ENCODE peak calls at places on chromosome 1, in six cellular contexts. Z, J, E, U, A and B are unnamed samples.
A peak's percentile ranks its signal among the peaks of the same experiment; 100 is the strongest.

GRCh38 chr1:62589321-62589720 is 8.0 kb upstream of the ANGPTL3 start:
- DNase-seq in E (peak; percentile 78), J (no peak), A (no peak), Z (no peak), U (no peak), B (no peak)

GRCh38 chr1:211648980-211649934 is 26.2 kb downstream of the NEK2 start:
- DNase-seq in U (no peak), Z (no peak), J (peak; percentile 63), E (peak; percentile 35), A (peak; percentile 31), B (no peak)

GRCh38 chr1:15820478-15820877 is 13.0 kb upstream of the UQCRHL start:
- DNase-seq in E (peak; percentile 44), U (no peak), Z (no peak), A (no peak), J (no peak), B (peak; percentile 96)

GRCh38 chr1:44405804-44406743 is 1.0 kb downstream of the RNF220 start:
- DNase-seq in Z (peak; percentile 54), J (peak; percentile 77), U (no peak), E (no peak), A (peak; percentile 32), B (no peak)

GRCh38 chr1:108130812-108131211 is 69.3 kb downstream of the SLC25A24 start:
- DNase-seq in A (no peak), U (no peak), Z (no peak), J (no peak), E (no peak), B (no peak)

GRCh38 chr1:183089025-183089639 is 65.9 kb downstream of the LAMC1 start:
- DNase-seq in Z (no peak), E (no peak), U (no peak), A (no peak), J (no peak), B (no peak)

GRCh38 chr1:117843791-117844190 is 85.6 kb downstream of the GDAP2 start:
- DNase-seq in J (no peak), E (peak; percentile 41), Z (no peak), U (no peak), A (no peak), B (no peak)

GRCh38 chr1:156943756-156944155 is 23.3 kb downstream of the LRRC71 start:
- DNase-seq in U (no peak), Z (no peak), A (no peak), E (no peak), J (no peak), B (no peak)

GRCh38 chr1:54011316-54012007 is 6.5 kb downstream of the LDLRAD1 start:
- DNase-seq in A (no peak), Z (no peak), J (peak; percentile 27), E (no peak), U (no peak), B (no peak)

GRCh38 chr1:200530551-200531261 is 89.8 kb downstream of the KIF14 start:
- DNase-seq in E (no peak), A (no peak), Z (no peak), U (no peak), J (no peak), B (no peak)

GRCh38 chr1:27959792-27960603 is at the start of gene XKR8:
- DNase-seq in U (peak; percentile 83), A (peak; percentile 80), Z (peak; percentile 90), J (peak; percentile 92), E (peak; percentile 57), B (peak; percentile 80)

GRCh38 chr1:89041055-89041707 is 18.5 kb upstream of the GBP3 start:
- DNase-seq in U (no peak), Z (no peak), E (peak; percentile 88), J (no peak), A (peak; percentile 42), B (no peak)

GRCh38 chr1:236137285-236137852 is 5.0 kb upstream of the GPR137B start:
- DNase-seq in Z (no peak), U (no peak), A (no peak), E (no peak), J (no peak), B (no peak)

GRCh38 chr1:184801503-184801902 is 46.8 kb upstream of the EDEM3 start:
- DNase-seq in E (peak; percentile 83), U (no peak), A (peak; percentile 11), J (no peak), Z (no peak), B (no peak)

GRCh38 chr1:245156736-245157505 is 2.1 kb downstream of the KIF26B start:
- DNase-seq in Z (peak; percentile 52), A (peak; percentile 34), U (no peak), E (peak; percentile 12), J (peak; percentile 58), B (peak; percentile 60)

GRCh38 chr1:57423135-57424131 is at the start of gene DAB1:
- DNase-seq in E (peak; percentile 11), J (peak; percentile 70), A (peak; percentile 24), Z (peak; percentile 52), U (peak; percentile 54), B (no peak)

GRCh38 chr1:111140680-111140967 is 601 bp downstream of the CEPT1 start:
- DNase-seq in J (no peak), U (no peak), A (peak; percentile 72), Z (peak; percentile 64), E (peak; percentile 36), B (peak; percentile 72)

GRCh38 chr1:49298304-49298703 is 521.6 kb upstream of the BEND5 start:
- DNase-seq in J (no peak), U (no peak), E (no peak), A (no peak), Z (peak; percentile 34), B (no peak)

GRCh38 chr1:243903904-243904303 is 53.9 kb upstream of the AKT3 start:
- DNase-seq in E (peak; percentile 44), A (peak; percentile 30), Z (no peak), U (no peak), J (peak; percentile 36), B (peak; percentile 43)

GRCh38 chr1:5506634-5507033 is 485.6 kb downstream of the NPHP4 start:
- DNase-seq in J (no peak), U (no peak), Z (no peak), A (no peak), E (no peak), B (no peak)

GRCh38 chr1:3943806-3944620 is 43.9 kb upstream of the C1orf174 start:
- DNase-seq in Z (no peak), E (no peak), U (no peak), A (no peak), J (no peak), B (no peak)

GRCh38 chr1:245459621-245460020 is 304.8 kb downstream of the KIF26B start:
- DNase-seq in U (no peak), J (no peak), E (no peak), A (no peak), Z (no peak), B (no peak)

GRCh38 chr1:182806015-182806678 is 16.6 kb downstream of the NPL start:
- DNase-seq in U (no peak), E (no peak), A (no peak), J (peak; percentile 71), Z (peak; percentile 94), B (no peak)

GRCh38 chr1:180773210-180773865 is 139.4 kb upstream of the KIAA1614 start:
- DNase-seq in J (no peak), Z (no peak), A (peak; percentile 36), E (peak; percentile 74), U (no peak), B (peak; percentile 13)

GRCh38 chr1:30748699-30749401 is 8.7 kb downstream of the LAPTM5 start:
- DNase-seq in A (peak; percentile 12), J (no peak), E (no peak), Z (no peak), U (no peak), B (no peak)
- H4K8ac ChIP-seq in A (peak overlapping the region; percentile 1), J (no peak overlapping the region), E (no peak overlapping the region), Z (no peak overlapping the region), U (no peak overlapping the region), B (peak overlapping the region; percentile 14)

GRCh38 chr1:26034504-26035202 is 11.3 kb downstream of the SLC30A2 start:
- DNase-seq in A (no peak), E (no peak), Z (no peak), J (no peak), U (peak; percentile 17), B (peak; percentile 43)
- H2AFZ ChIP-seq in A (peak overlapping the region; percentile 91), E (peak overlapping the region; percentile 98), Z (no peak overlapping the region), J (peak overlapping the region; percentile 47), U (peak overlapping the region; percentile 94), B (peak overlapping the region; percentile 90)

GRCh38 chr1:94795321-94795899 is 24.7 kb upstream of the SLC44A3 start:
- DNase-seq in J (no peak), E (no peak), A (no peak), U (no peak), Z (no peak), B (no peak)

GRCh38 chr1:94790246-94790645 is 29.9 kb upstream of the SLC44A3 start:
- DNase-seq in E (peak; percentile 41), J (no peak), Z (no peak), A (peak; percentile 46), U (no peak), B (no peak)

GRCh38 chr1:94790670-94791069 is 29.5 kb upstream of the SLC44A3 start:
- DNase-seq in U (no peak), Z (no peak), E (no peak), J (no peak), A (no peak), B (no peak)

GRCh38 chr1:94792876-94793605 is 27.1 kb upstream of the SLC44A3 start:
- DNase-seq in J (no peak), U (no peak), E (peak; percentile 79), Z (no peak), A (peak; percentile 91), B (no peak)

GRCh38 chr1:94792473-94792875 is 27.7 kb upstream of the SLC44A3 start:
- DNase-seq in E (peak; percentile 67), A (peak; percentile 75), J (no peak), U (no peak), Z (no peak), B (peak; percentile 20)
- H4K8ac ChIP-seq in E (peak overlapping the region; percentile 35), A (no peak overlapping the region), J (no peak overlapping the region), U (no peak overlapping the region), Z (no peak overlapping the region), B (no peak overlapping the region)

GRCh38 chr1:229379901-229380300 is 37.1 kb upstream of the CCSAP start:
- DNase-seq in Z (no peak), J (no peak), A (no peak), U (no peak), E (no peak), B (no peak)

GRCh38 chr1:229381234-229381633 is 38.4 kb upstream of the CCSAP start:
- DNase-seq in Z (peak; percentile 65), E (no peak), J (peak; percentile 65), A (no peak), U (no peak), B (no peak)

GRCh38 chr1:229378586-229379442 is 36.0 kb upstream of the CCSAP start:
- DNase-seq in J (no peak), A (no peak), Z (no peak), E (no peak), U (no peak), B (no peak)

GRCh38 chr1:229383188-229383587 is 40.3 kb upstream of the CCSAP start:
- DNase-seq in Z (no peak), E (no peak), J (no peak), U (no peak), A (no peak), B (no peak)

DNA sequence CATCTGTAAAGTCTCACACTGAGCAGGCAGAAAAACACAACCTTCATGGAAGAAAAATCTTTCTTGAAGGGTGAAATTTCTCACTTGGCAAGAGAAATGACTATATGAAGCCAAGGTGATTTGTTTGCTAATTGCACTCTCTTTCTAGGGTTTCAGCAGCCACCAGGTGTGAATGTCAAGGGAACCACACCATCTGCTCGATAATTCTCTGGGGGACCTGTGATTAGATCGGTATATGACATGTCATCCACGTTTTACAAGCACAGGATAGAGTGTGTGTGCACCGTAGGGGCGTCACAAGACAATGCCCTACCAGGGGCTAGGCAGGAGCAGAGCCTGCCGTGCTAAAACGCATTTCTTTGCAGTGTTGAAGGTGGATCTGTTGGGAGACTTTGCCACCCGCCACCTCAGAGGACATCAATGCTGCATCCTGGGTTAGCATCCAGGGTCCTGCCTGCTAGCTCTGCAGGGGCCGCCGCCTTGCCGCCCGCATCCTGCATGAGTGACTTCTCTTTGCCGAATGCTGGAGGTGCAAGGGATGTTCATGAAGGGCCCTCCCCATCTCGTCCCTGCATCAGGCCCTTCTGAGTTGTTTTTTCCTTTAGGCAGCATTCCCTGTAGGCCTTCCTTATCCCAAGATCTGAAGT is 37.8 kb upstream of the CCSAP start:
- DNase-seq in A (no peak), J (peak; percentile 52), E (no peak), U (no peak), Z (no peak), B (no peak)
- H2AFZ ChIP-seq in A (no peak overlapping the region), J (no peak overlapping the region), E (no peak overlapping the region), U (no peak overlapping the region), Z (no peak overlapping the region), B (no peak overlapping the region)